ENCODE peak calls at places on chromosomes 5 and 9, in nine cellular contexts. O, W, V, S, H, Q, X, I and G are unnamed samples.

GRCh38 chr9:129140397-129141065 is 29.3 kb downstream of the PTPA start:
- DNase-seq in X (no peak), V (peak; percentile 38), O (peak; percentile 36), Q (no peak), W (peak; percentile 68), I (peak; percentile 16), H (peak; percentile 40), S (peak; percentile 55), G (peak; percentile 14)

GRCh38 chr5:174535691-174536090 is 188.7 kb upstream of the MSX2 start:
- DNase-seq in O (no peak), W (no peak), I (no peak), X (no peak), Q (no peak), V (peak; percentile 46), S (peak; percentile 41), H (no peak), G (no peak)

GRCh38 chr5:103532116-103532734 is 30.4 kb downstream of the NUDT12 start:
- DNase-seq in S (peak; percentile 19), X (no peak), O (peak; percentile 5), I (no peak), W (peak; percentile 14), V (peak; percentile 50), H (no peak), Q (no peak), G (no peak)

GRCh38 chr5:148939676-148940075 is 113.3 kb downstream of the ADRB2 start:
- DNase-seq in O (no peak), X (no peak), V (peak; percentile 68), H (no peak), S (no peak), Q (no peak), W (peak; percentile 28), I (peak; percentile 38), G (no peak)

GRCh38 chr5:51138164-51138563 is 245.1 kb upstream of the ISL1 start:
- DNase-seq in S (no peak), X (no peak), O (no peak), I (no peak), W (no peak), V (no peak), Q (no peak), H (no peak), G (no peak)

GRCh38 chr5:24905123-24905522 is 260.3 kb upstream of the CDH10 start:
- DNase-seq in X (no peak), S (peak; percentile 74), V (no peak), I (no peak), Q (no peak), O (peak; percentile 17), H (no peak), W (peak; percentile 4), G (no peak)

GRCh38 chr5:166505546-166505945 is 1785.9 kb upstream of the WWC1 start:
- DNase-seq in I (no peak), Q (no peak), V (no peak), W (no peak), X (no peak), H (peak; percentile 79), O (no peak), S (no peak), G (no peak)

GRCh38 chr5:163342301-163342700 is 95.1 kb upstream of the CCNG1 start:
- DNase-seq in X (no peak), Q (no peak), I (no peak), W (no peak), V (no peak), O (no peak), S (no peak), H (no peak), G (no peak)

GRCh38 chr9:108057421-108058136 is 568.0 kb upstream of the KLF4 start:
- DNase-seq in I (peak; percentile 25), X (no peak), H (no peak), Q (no peak), V (peak; percentile 97), S (peak; percentile 91), W (peak; percentile 63), O (peak; percentile 83), G (no peak)

GRCh38 chr5:34914671-34915138 is 599 bp downstream of the RAD1 start:
- DNase-seq in W (peak; percentile 31), S (no peak), X (peak; percentile 11), H (no peak), Q (no peak), I (no peak), V (peak; percentile 49), O (peak; percentile 40), G (peak; percentile 12)

GRCh38 chr9:137269231-137269772 is 8.2 kb upstream of the TOR4A start:
- DNase-seq in O (no peak), W (peak; percentile 6), Q (no peak), I (peak; percentile 46), V (peak; percentile 27), S (peak; percentile 69), X (no peak), H (no peak), G (no peak)

GRCh38 chr9:110328763-110329162 is 8.9 kb downstream of the TXNDC8 start:
- DNase-seq in H (no peak), W (no peak), S (no peak), O (no peak), V (no peak), Q (no peak), I (no peak), X (no peak), G (no peak)

GRCh38 chr9:88593537-88594185 is 58.7 kb downstream of the NXNL2 start:
- DNase-seq in V (peak; percentile 61), O (peak; percentile 78), Q (no peak), I (peak; percentile 39), X (peak; percentile 50), H (peak; percentile 7), S (peak; percentile 39), W (peak; percentile 79), G (peak; percentile 44)

GRCh38 chr5:102796014-102796413 is 40.9 kb downstream of the PAM start:
- DNase-seq in X (no peak), H (peak; percentile 79), S (no peak), V (no peak), Q (no peak), I (no peak), O (no peak), W (no peak), G (no peak)

GRCh38 chr5:159094745-159095144 is 5.0 kb downstream of the EBF1 start:
- DNase-seq in Q (no peak), O (peak; percentile 54), W (peak; percentile 66), V (peak; percentile 42), X (peak; percentile 42), I (peak; percentile 11), S (peak; percentile 92), H (peak; percentile 66), G (peak; percentile 55)

GRCh38 chr5:174984863-174985262 is 260.5 kb downstream of the MSX2 start:
- DNase-seq in V (no peak), X (no peak), H (no peak), I (no peak), O (no peak), W (no peak), S (no peak), Q (no peak), G (no peak)

GRCh38 chr9:38263534-38263933 is 129.0 kb upstream of the ALDH1B1 start:
- DNase-seq in H (no peak), W (no peak), I (peak; percentile 53), S (no peak), Q (no peak), X (no peak), O (peak; percentile 33), V (peak; percentile 31), G (no peak)

GRCh38 chr5:81848368-81848767 is 97.5 kb upstream of the SSBP2 start:
- DNase-seq in S (no peak), X (no peak), O (no peak), Q (no peak), H (no peak), W (no peak), I (peak; percentile 5), V (no peak), G (no peak)

GRCh38 chr5:136036991-136037705 is 8.4 kb downstream of the TGFBI start:
- DNase-seq in O (peak; percentile 29), S (peak; percentile 98), X (no peak), Q (no peak), W (no peak), V (no peak), H (peak; percentile 53), I (peak; percentile 58), G (no peak)

GRCh38 chr9:2545881-2546490 is 75.6 kb upstream of the VLDLR start:
- DNase-seq in H (no peak), I (no peak), Q (no peak), W (no peak), O (no peak), V (no peak), X (no peak), S (no peak), G (no peak)

GRCh38 chr9:131233556-131233955 is 42.8 kb downstream of the FAM78A start:
- DNase-seq in I (no peak), S (no peak), X (no peak), W (no peak), Q (no peak), O (no peak), H (no peak), V (no peak), G (no peak)

GRCh38 chr5:179266291-179267070 is 78.8 kb downstream of the ADAMTS2 start:
- DNase-seq in W (peak; percentile 4), I (no peak), V (no peak), O (no peak), Q (no peak), H (no peak), X (no peak), S (no peak), G (no peak)

GRCh38 chr9:10793306-10793705 is 180.5 kb upstream of the PTPRD start:
- DNase-seq in V (no peak), W (no peak), I (no peak), Q (no peak), X (no peak), H (no peak), S (no peak), O (no peak), G (no peak)

GRCh38 chr5:75337366-75338021 is 474 bp downstream of the HMGCR start:
- DNase-seq in I (peak; percentile 35), S (peak; percentile 13), V (no peak), X (peak; percentile 5), W (peak; percentile 56), O (peak; percentile 35), H (no peak), Q (no peak), G (no peak)

GRCh38 chr9:74783408-74783807 is 104.3 kb downstream of the TRPM6 start:
- DNase-seq in V (peak; percentile 64), I (no peak), O (peak; percentile 32), Q (no peak), X (no peak), W (no peak), S (peak; percentile 11), H (no peak), G (no peak)

GRCh38 chr5:140044041-140044440 is 942 bp upstream of the NRG2 start:
- DNase-seq in V (no peak), W (no peak), X (no peak), O (no peak), S (no peak), H (no peak), Q (no peak), I (no peak), G (no peak)

GRCh38 chr5:168820776-168821302 is 241.7 kb upstream of the PANK3 start:
- DNase-seq in Q (no peak), H (no peak), O (no peak), I (no peak), V (no peak), S (no peak), X (no peak), W (no peak), G (no peak)

GRCh38 chr5:168317521-168318147 is 26.2 kb downstream of the WWC1 start:
- DNase-seq in X (no peak), V (peak; percentile 89), Q (no peak), O (peak; percentile 74), I (peak; percentile 64), W (peak; percentile 95), H (peak; percentile 29), S (peak; percentile 87), G (no peak)

GRCh38 chr5:14591548-14591947 is 10.0 kb downstream of the OTULINL start:
- DNase-seq in I (no peak), V (peak; percentile 27), S (no peak), H (no peak), X (no peak), Q (no peak), W (peak; percentile 33), O (no peak), G (no peak)

GRCh38 chr9:72980600-72981265 is 27.9 kb upstream of the ALDH1A1 start:
- DNase-seq in Q (no peak), S (no peak), X (no peak), W (no peak), H (no peak), I (no peak), O (no peak), V (no peak), G (no peak)

GRCh38 chr9:80701061-80701460 is 988.3 kb downstream of the TLE1 start:
- DNase-seq in O (no peak), W (no peak), H (no peak), X (no peak), I (no peak), Q (no peak), V (peak; percentile 52), S (no peak), G (no peak)